ENCODE peak calls at places on chromosomes 11 and 22, in four cellular contexts. L, M, G and B are unnamed samples.

GRCh38 chr11:44637477-44637876 is 72.0 kb downstream of the CD82 start:
- DNase-seq in L (no peak), M (no peak), G (no peak), B (no peak)

GRCh38 chr11:130383363-130384168 is 44.8 kb downstream of the ADAMTS8 start:
- DNase-seq in M (no peak), G (no peak), L (no peak), B (no peak)

GRCh38 chr22:36238348-36239149 is 778 bp downstream of the APOL2 start:
- DNase-seq in M (no peak), G (no peak), L (no peak), B (no peak)

GRCh38 chr11:8586805-8587204 is 7.2 kb downstream of the STK33 start:
- DNase-seq in M (no peak), L (no peak), G (no peak), B (no peak)

GRCh38 chr11:95412074-95412473 is 181.1 kb upstream of the SESN3 start:
- DNase-seq in M (no peak), G (no peak), L (no peak), B (no peak)

GRCh38 chr11:116691779-116692178 is 81.0 kb downstream of the BUD13 start:
- DNase-seq in L (peak), M (no peak), G (peak), B (peak)

GRCh38 chr11:120776683-120777010 is 247.3 kb upstream of the TBCEL start:
- DNase-seq in M (no peak), L (no peak), G (no peak), B (no peak)

GRCh38 chr22:41544671-41545476 is 604 bp upstream of the POLR3H start:
- DNase-seq in G (no peak), M (no peak), L (no peak), B (no peak)

GRCh38 chr11:279966-280761 is 2.0 kb downstream of the NLRP6 start:
- DNase-seq in M (no peak), G (peak), L (peak), B (peak)

GRCh38 chr11:65653229-65654225 is 9.2 kb downstream of the RELA start:
- DNase-seq in G (no peak), L (no peak), M (no peak), B (no peak)

GRCh38 chr11:36030707-36031365 is 87.0 kb downstream of the LDLRAD3 start:
- DNase-seq in L (no peak), M (no peak), G (no peak), B (no peak)

GRCh38 chr22:28984482-28985158 is 77.0 kb downstream of the C22orf31 start:
- DNase-seq in G (no peak), L (no peak), M (no peak), B (no peak)

GRCh38 chr11:130389315-130389935 is 39.0 kb downstream of the ADAMTS8 start:
- DNase-seq in G (no peak), M (no peak), L (no peak), B (peak)

GRCh38 chr11:40842750-40843339 is 616.6 kb downstream of the LRRC4C start:
- DNase-seq in M (no peak), L (no peak), G (no peak), B (no peak)